ENCODE peak calls at places on chromosomes 13 and 19, in seven cellular contexts. Z is mucosa of descending colon, F is Peyer's patch, R is upper lobe of right lung, H is AG09309, G is fibroblast of the aortic adventitia, E is GM12864. T is an unnamed sample.
A peak's percentile ranks its signal among the peaks of the same experiment; 100 is the strongest.

GRCh38 chr19:6092329-6093286 is 17.7 kb downstream of the RFX2 start:
- DNase-seq in Z (peak; percentile 93), F (peak; percentile 91), R (peak; percentile 91), H (no peak), G (peak; percentile 87), E (no peak), T (no peak)

GRCh38 chr19:1789282-1790020 is 22.6 kb downstream of the ATP8B3 start:
- DNase-seq in Z (no peak), F (no peak), R (no peak), H (no peak), G (no peak), E (no peak), T (no peak)

GRCh38 chr19:31911577-31911976 is 433.8 kb upstream of the ZNF507 start:
- DNase-seq in Z (no peak), F (no peak), R (no peak), H (no peak), G (no peak), E (no peak), T (no peak)

GRCh38 chr19:2549701-2550191 is 73.8 kb downstream of the GADD45B start:
- DNase-seq in Z (peak; percentile 83), F (peak; percentile 52), R (peak; percentile 91), H (peak; percentile 79), G (peak; percentile 95), E (no peak), T (peak; percentile 97)

GRCh38 chr19:31451686-31452325 is 102.6 kb upstream of the TSHZ3 start:
- DNase-seq in Z (no peak), F (no peak), R (no peak), H (no peak), G (peak; percentile 30), E (no peak), T (no peak)

GRCh38 chr13:49210114-49210513 is 10.0 kb upstream of the MLNR start:
- DNase-seq in Z (no peak), F (no peak), R (no peak), H (no peak), G (no peak), E (no peak), T (no peak)

GRCh38 chr19:18021121-18021755 is 13.3 kb downstream of the ARRDC2 start:
- DNase-seq in Z (peak; percentile 92), F (peak; percentile 80), R (peak; percentile 90), H (peak; percentile 51), G (peak; percentile 84), E (no peak), T (peak; percentile 42)

GRCh38 chr19:52336976-52337375 is 933 bp downstream of the ZNF610 start:
- DNase-seq in Z (no peak), F (no peak), R (no peak), H (no peak), G (peak; percentile 3), E (no peak), T (no peak)

GRCh38 chr13:112995395-112996091 is 26.5 kb downstream of the MCF2L start:
- DNase-seq in Z (peak; percentile 92), F (peak; percentile 83), R (no peak), H (no peak), G (no peak), E (no peak), T (no peak)

GRCh38 chr13:113846639-113847318 is 17.1 kb downstream of the GAS6 start:
- DNase-seq in Z (peak; percentile 55), F (peak; percentile 46), R (peak; percentile 58), H (no peak), G (no peak), E (no peak), T (no peak)

GRCh38 chr19:58157045-58157728 is 6.6 kb upstream of the ZNF329 start:
- DNase-seq in Z (no peak), F (no peak), R (no peak), H (no peak), G (no peak), E (no peak), T (no peak)

GRCh38 chr13:114115191-114115671 is 17.2 kb downstream of the RASA3 start:
- DNase-seq in Z (peak; percentile 86), F (peak; percentile 78), R (peak; percentile 85), H (no peak), G (peak; percentile 78), E (no peak), T (no peak)

GRCh38 chr13:29883941-29884518 is 33.6 kb upstream of the UBL3 start:
- DNase-seq in Z (no peak), F (no peak), R (no peak), H (no peak), G (peak; percentile 63), E (no peak), T (no peak)

GRCh38 chr13:106847049-106847448 is 279.1 kb upstream of the ARGLU1 start:
- DNase-seq in Z (no peak), F (no peak), R (no peak), H (no peak), G (no peak), E (no peak), T (no peak)

GRCh38 chr13:29379281-29379680 is 216.2 kb downstream of the SLC7A1 start:
- DNase-seq in Z (no peak), F (no peak), R (no peak), H (no peak), G (no peak), E (no peak), T (no peak)

GRCh38 chr19:6551607-6552450 is 21.0 kb downstream of the TNFSF9 start:
- DNase-seq in Z (peak; percentile 71), F (peak; percentile 51), R (no peak), H (no peak), G (peak; percentile 63), E (no peak), T (no peak)

GRCh38 chr19:48461651-48461981 is 6.2 kb downstream of the KCNJ14 start:
- DNase-seq in Z (no peak), F (no peak), R (no peak), H (no peak), G (no peak), E (no peak), T (no peak)

DNA sequence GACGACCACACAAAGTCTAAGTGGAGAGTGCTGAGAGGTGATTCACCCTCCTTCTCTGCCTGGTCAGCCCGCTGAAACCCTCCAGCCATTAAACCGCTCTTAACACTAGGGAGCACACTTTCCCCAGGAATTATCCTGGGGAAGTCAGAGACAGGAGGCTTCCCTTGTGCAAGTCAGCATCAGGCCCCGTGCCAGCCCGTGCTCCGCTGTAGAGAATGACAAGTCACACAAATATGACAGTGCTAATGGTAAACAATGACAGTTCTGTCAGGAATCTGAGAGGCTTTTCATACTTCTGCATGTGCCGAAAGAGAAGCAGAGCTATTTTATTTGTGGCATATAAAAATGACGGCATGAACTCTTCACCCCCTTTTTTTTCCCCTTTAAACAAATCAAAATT is 816.9 kb upstream of the SLC10A2 start:
- DNase-seq in Z (peak; percentile 56), F (peak; percentile 59), R (peak; percentile 84), H (peak; percentile 46), G (peak; percentile 64), E (no peak), T (peak; percentile 90)
- TF ChIP-seq CTCF in Z (no peak), F (no peak), R (peak; percentile 55), H (peak; percentile 30), G (peak; percentile 38), E (no peak), T (peak; percentile 70)

DNA sequence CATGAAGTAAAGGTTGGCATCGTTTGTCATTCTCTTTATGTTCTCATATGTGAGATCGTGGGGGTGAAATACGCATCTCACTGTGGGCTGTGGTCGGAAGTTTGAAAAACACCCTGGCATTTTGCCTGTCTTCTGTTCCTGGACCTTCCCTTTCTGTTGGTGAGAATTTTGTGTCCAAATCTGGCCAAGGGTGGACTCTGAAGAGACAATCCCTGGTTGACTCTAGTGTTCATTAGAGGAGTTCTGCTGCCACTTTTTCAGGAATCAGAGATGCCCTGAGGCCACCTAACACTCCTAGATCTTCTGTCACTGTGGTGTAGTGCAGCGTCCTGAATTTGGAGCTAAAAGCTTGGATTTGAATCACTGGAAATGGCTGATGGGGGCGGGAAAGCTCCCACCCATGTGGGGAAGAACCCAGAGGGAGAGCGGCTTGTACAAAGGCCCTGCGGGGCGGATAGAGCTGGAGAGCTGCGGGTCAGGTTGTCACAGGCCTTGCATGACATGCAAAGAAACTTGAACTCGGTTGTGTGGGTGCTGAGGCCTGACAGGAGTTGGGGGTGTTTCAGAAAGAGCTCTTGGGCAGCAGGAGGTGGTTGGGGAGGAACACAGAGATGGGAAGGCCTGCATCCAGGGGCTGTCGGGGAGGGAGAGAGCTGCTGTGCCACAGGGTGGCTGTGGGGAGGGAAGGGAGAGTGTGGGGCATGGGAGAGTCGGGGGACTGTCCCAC is 11.1 kb upstream of the SPATA13 start:
- DNase-seq in Z (no peak), F (no peak), R (no peak), H (no peak), G (peak; percentile 19), E (no peak), T (peak; percentile 47)
- H3K4me3 ChIP-seq in Z (no peak overlapping the region), F (no peak overlapping the region), R (no peak overlapping the region), H (no peak overlapping the region), G (no peak overlapping the region), E (no peak overlapping the region), T (no peak overlapping the region)

DNA sequence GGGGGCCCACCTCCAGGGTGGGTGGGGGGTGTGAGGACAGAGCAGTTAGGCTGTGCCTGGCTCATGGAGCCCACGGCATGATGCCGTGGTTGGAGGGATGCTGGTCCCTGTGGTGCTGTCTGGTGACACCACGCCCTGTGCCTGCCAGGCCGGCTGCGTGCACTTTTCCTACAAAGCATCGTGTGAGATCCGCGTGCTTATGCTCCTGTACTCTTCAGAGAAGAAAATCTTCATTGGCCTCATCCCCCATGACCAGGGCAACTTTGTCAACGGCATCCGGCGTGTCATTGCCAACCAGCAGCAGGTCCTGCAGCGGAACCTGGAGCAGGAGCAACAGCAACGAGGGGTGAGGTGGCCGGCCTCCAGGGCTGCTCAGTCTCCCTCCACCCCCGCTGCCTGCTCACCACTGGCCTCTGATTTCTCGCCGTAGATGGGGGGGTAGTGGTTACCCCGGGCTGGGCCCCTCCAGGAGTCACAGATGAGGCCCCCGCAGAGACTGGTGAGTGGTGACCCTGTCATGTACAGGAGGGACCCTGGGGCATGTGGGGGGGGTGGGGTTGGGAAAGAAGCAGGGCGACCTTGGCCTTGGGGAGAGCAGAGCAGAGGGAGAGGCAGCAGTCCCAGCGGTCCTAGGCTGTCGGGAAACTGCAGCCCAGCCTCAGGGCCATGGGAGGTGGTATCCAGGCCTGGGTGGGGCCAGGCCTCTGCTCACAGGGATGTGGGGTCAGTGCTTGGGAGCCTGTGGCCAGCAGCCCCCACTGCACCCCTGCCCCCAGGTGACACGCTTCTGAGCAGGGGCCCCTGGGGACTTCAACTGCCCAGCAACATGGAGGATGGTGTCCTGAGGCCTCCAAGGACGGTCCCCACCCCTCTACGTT is 7.3 kb downstream of the PNKP start:
- DNase-seq in Z (no peak), F (no peak), R (no peak), H (no peak), G (no peak), E (no peak), T (no peak)
- TF ChIP-seq CTCF in Z (no peak), F (no peak), R (no peak), H (no peak), G (no peak), E (no peak), T (no peak)

DNA sequence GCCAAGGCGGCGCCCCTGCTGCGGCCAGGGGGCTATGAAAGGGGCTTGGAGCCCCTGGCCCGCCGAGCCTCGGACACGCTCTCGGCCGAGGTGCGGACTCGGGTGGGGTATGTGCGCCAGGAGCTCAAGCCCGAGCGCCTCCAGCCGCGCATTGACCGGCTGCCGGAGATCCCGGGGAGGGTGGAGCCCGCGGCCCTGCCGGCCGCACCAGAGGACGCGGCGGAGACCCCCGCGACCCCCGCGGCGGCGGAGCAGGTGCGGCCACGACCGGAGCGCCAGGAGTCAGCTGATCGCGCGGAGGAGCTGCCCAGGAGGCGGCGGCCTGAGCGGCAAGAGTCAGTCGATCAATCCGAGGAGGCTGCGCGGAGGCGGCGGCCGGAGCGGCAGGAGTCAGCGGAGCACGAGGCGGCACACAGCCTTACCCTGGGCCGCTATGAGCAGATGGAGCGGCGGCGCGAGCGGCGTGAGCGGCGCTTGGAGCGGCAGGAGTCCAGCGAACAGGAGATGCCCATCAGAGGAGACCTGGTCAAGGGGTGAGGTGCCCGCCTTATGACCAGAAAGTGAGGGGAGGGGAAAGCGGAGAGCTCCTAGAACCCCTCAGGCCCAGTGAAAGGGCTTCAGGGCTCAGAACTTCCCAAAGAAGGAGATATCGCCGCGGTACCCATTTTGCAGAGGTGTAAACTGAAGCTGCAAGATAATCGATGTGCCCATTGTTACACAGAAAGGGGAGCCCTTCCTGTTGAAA is 8.8 kb upstream of the SHKBP1 start:
- DNase-seq in Z (no peak), F (no peak), R (no peak), H (no peak), G (no peak), E (no peak), T (no peak)
- H3K4me3 ChIP-seq in Z (no peak overlapping the region), F (no peak overlapping the region), R (peak overlapping the region; percentile 23), H (peak overlapping the region; percentile 51), G (peak overlapping the region; percentile 47), E (no peak overlapping the region), T (peak overlapping the region; percentile 24)

T was measured in astrocyte of the cerebellum.